ENCODE peak calls at places on chromosome 1, in four cellular contexts. Q is HCT116, D is H1, J is K562. Y is an unnamed sample.

GRCh38 chr1:159921700-159922498 is 3.4 kb downstream of the TAGLN2 start:
- DNase-seq in Q (no peak), D (no peak), J (peak), Y (no peak)

GRCh38 chr1:205074084-205074483 is 10.2 kb downstream of the TMEM81 start:
- DNase-seq in Q (no peak), D (no peak), J (no peak), Y (no peak)

GRCh38 chr1:28172690-28173150 is 3.8 kb downstream of the PTAFR start:
- DNase-seq in Q (no peak), D (no peak), J (peak), Y (peak)

GRCh38 chr1:215539803-215540575 is 27.1 kb upstream of the KCTD3 start:
- DNase-seq in Q (no peak), D (no peak), J (no peak), Y (no peak)

GRCh38 chr1:100943533-100943932 is 47.6 kb downstream of the SLC30A7 start:
- DNase-seq in Q (no peak), D (no peak), J (no peak), Y (no peak)

GRCh38 chr1:8962812-8963669 is 17.4 kb downstream of the CA6 start:
- DNase-seq in Q (peak), D (peak), J (peak), Y (no peak)

GRCh38 chr1:40958210-40958609 is 21.3 kb upstream of the CTPS1 start:
- DNase-seq in Q (no peak), D (no peak), J (no peak), Y (no peak)

GRCh38 chr1:220278991-220279390 is 6.7 kb upstream of the RAB3GAP2 start:
- DNase-seq in Q (no peak), D (no peak), J (no peak), Y (no peak)

GRCh38 chr1:87330201-87330953 is 1.7 kb downstream of the LMO4 start:
- DNase-seq in Q (no peak), D (peak), J (peak), Y (no peak)

GRCh38 chr1:156497743-156498446 is 2.7 kb downstream of the MEF2D start:
- DNase-seq in Q (no peak), D (no peak), J (peak), Y (no peak)

GRCh38 chr1:162248854-162249535 is 127.7 kb downstream of the SPATA46 start:
- DNase-seq in Q (no peak), D (peak), J (no peak), Y (no peak)

GRCh38 chr1:12587981-12588620 is 29.9 kb downstream of the DHRS3 start:
- DNase-seq in Q (no peak), D (no peak), J (no peak), Y (no peak)

GRCh38 chr1:222454782-222455181 is 93.1 kb downstream of the HHIPL2 start:
- DNase-seq in Q (no peak), D (no peak), J (no peak), Y (no peak)

GRCh38 chr1:54558434-54559030 is 10.5 kb downstream of the ACOT11 start:
- DNase-seq in Q (no peak), D (no peak), J (no peak), Y (no peak)

GRCh38 chr1:5253036-5253435 is 598.6 kb downstream of the AJAP1 start:
- DNase-seq in Q (no peak), D (no peak), J (no peak), Y (no peak)

GRCh38 chr1:153921803-153922075 is 1.0 kb downstream of the GATAD2B start:
- DNase-seq in Q (no peak), D (no peak), J (no peak), Y (no peak)

GRCh38 chr1:53075761-53076163 is 13.7 kb downstream of the PODN start:
- DNase-seq in Q (no peak), D (no peak), J (no peak), Y (no peak)

GRCh38 chr1:59074574-59074973 is 222.3 kb upstream of the FGGY start:
- DNase-seq in Q (no peak), D (no peak), J (no peak), Y (no peak)

GRCh38 chr1:184574588-184574987 is 180.1 kb downstream of the EDEM3 start:
- DNase-seq in Q (no peak), D (no peak), J (no peak), Y (no peak)

GRCh38 chr1:150484861-150485260 is 2.4 kb upstream of the TARS2 start:
- DNase-seq in Q (no peak), D (no peak), J (peak), Y (no peak)

GRCh38 chr1:101128211-101128727 is 102.7 kb upstream of the DPH5 start:
- DNase-seq in Q (no peak), D (no peak), J (peak), Y (peak)

GRCh38 chr1:42239041-42239440 is 74.5 kb upstream of the GUCA2A start:
- DNase-seq in Q (no peak), D (no peak), J (no peak), Y (no peak)

GRCh38 chr1:165403835-165404482 is 41.0 kb downstream of the RXRG start:
- DNase-seq in Q (peak), D (peak), J (peak), Y (no peak)

GRCh38 chr1:116426401-116426800 is 53.4 kb downstream of the ATP1A1 start:
- DNase-seq in Q (no peak), D (no peak), J (no peak), Y (no peak)

GRCh38 chr1:160206421-160207117 is 1.4 kb downstream of the PEA15 start:
- DNase-seq in Q (no peak), D (no peak), J (peak), Y (no peak)

GRCh38 chr1:96361961-96362360 is 359.6 kb upstream of the PTBP2 start:
- DNase-seq in Q (no peak), D (no peak), J (no peak), Y (no peak)

GRCh38 chr1:25478633-25479032 is 47.9 kb downstream of the MACO1 start:
- DNase-seq in Q (no peak), D (no peak), J (no peak), Y (no peak)

GRCh38 chr1:83994111-83994510 is 4.8 kb downstream of the TTLL7 start:
- DNase-seq in Q (no peak), D (no peak), J (no peak), Y (no peak)

GRCh38 chr1:197614916-197615692 is 160.2 kb downstream of the DENND1B start:
- DNase-seq in Q (peak), D (peak), J (peak), Y (peak)

GRCh38 chr1:95832370-95832769 is 598.4 kb downstream of the RWDD3 start:
- DNase-seq in Q (no peak), D (no peak), J (no peak), Y (no peak)

GRCh38 chr1:100924212-100924611 is 28.3 kb downstream of the SLC30A7 start:
- DNase-seq in Q (no peak), D (no peak), J (no peak), Y (no peak)

GRCh38 chr1:26784023-26784871 is 3.5 kb upstream of the PIGV start:
- DNase-seq in Q (no peak), D (no peak), J (peak), Y (no peak)

GRCh38 chr1:231076802-231077201 is 36.7 kb upstream of the FAM89A start:
- DNase-seq in Q (no peak), D (no peak), J (no peak), Y (no peak)

GRCh38 chr1:57019240-57019805 is 53.5 kb upstream of the C8B start:
- DNase-seq in Q (no peak), D (no peak), J (no peak), Y (no peak)

GRCh38 chr1:57026942-57027341 is 61.1 kb upstream of the C8B start:
- DNase-seq in Q (no peak), D (no peak), J (no peak), Y (no peak)

DNA sequence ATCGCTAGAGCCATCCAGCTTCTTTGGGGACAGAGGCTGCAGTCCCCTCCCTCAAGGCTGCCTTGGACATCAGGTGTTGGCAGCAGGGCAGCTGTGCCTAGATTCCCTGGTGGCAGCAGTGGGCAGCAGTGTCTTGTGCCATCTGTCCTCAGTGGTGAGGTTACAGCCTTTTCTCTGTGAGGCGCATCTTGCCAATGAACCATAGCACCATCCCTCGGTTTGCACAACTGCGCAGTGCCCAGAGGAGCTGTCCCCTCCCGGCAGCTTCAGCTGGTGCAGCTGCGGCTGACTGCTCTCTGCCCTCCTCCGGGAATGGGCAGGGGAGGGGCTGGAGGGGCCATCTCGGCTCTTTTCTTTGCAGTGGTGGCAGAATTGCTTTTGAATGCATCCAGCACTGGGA is 59.0 kb upstream of the C8B start:
- DNase-seq in Q (no peak), D (no peak), J (no peak), Y (no peak)
- TF ChIP-seq EGR1 in Q (no peak), D (no peak), J (no peak), Y (no peak)

DNA sequence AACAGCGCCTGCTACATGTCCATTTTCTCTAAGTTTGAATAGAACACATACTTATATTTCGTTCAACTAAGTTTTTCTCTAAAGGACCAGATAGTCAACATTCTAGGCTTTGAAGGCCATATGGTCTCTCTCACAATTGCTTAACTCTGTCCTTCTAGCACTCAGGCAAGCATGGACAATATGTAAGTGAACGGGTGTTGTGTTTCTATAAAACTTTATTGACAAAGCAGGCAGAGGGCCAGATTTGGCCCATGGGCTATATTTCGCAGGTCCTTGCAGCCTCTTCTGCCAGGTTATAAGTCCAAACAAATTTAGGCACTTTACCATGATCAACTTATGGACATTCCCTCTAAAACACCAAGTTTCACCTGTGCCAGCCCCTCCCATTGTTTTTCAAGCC is 21.1 kb downstream of the KLHDC7A start:
- DNase-seq in Q (no peak), D (no peak), J (no peak), Y (no peak)
- H2AFZ ChIP-seq in Q (no peak), D (no peak), J (no peak), Y (no peak)

GRCh38 chr1:241470361-241470760 is 49.2 kb downstream of the FH start:
- DNase-seq in Q (no peak), D (no peak), J (no peak), Y (no peak)
- TF ChIP-seq EGR1 in Q (no peak), D (no peak), J (no peak), Y (no peak)

GRCh38 chr1:2328676-2329455 is 62.5 kb downstream of the MORN1 start:
- DNase-seq in Q (no peak), D (no peak), J (no peak), Y (no peak)
- H2AFZ ChIP-seq in Q (no peak), D (no peak), J (no peak), Y (no peak)

DNA sequence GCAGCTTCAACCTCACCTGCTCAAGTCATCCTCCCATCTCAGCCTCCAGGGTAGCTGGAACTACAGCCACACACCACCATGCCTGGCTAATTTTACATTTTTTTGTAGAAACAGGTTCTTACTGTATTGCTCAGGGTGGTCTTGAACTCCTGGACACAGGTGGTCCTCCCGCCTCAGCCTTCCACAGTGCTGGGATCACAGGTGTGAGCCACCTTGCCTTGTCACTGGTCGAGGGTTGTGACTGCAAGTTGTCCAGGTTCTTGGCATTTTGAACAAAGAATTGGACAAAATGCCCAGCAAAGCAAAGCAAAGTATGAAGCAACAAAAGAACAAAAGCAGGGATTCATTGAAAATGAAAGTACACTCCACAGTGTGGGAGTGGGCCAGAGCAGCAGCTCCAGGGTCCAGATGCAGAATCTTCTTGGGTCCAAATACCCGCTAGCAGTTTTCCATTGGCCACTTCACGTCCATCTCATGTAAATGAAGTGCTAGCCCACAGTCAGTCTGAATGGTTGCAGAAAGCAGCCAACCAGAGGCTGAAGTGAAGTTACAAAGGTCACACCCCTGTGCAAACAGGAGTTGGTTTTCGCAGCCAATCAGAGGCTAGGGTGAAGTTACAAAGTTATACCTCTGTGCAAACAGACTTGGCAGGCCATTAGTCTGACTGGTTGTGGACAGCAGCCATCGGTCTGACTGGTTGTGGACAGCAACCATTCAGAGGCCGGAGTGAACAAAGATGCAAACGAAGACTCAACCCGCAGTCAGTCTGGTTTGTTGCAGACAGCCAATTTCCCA is 109.5 kb upstream of the KIF26B start:
- DNase-seq in Q (no peak), D (no peak), J (peak), Y (no peak)
- TF ChIP-seq EGR1 in Q (no peak), D (no peak), J (no peak), Y (no peak)

GRCh38 chr1:23722652-23723051 is 20.6 kb upstream of the ELOA start:
- DNase-seq in Q (no peak), D (no peak), J (no peak), Y (no peak)

GRCh38 chr1:23720256-23720995 is 22.8 kb upstream of the ELOA start:
- DNase-seq in Q (no peak), D (no peak), J (no peak), Y (peak)

GRCh38 chr1:23719162-23719820 is 24.0 kb upstream of the ELOA start:
- DNase-seq in Q (no peak), D (no peak), J (no peak), Y (no peak)

DNA sequence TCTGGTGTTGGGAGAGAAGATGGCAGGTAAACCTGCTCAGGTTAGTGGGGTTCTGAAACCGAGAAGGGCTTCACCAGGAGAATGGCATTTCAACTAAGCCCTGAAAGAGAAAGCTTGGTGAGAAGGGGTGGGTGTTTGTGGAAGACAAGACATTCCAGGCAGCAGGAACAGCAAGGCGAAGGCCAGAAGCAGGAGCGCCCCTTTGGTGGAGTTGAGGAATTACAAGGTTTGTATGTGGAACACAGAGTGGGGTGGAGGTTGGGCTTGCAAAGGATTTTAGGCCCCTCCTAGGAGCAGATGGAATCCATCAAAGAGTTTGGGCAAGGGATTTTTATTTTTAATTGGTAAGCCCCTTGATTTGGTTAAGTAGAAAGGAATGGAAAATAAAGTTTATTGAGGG is 24.8 kb upstream of the ELOA start:
- DNase-seq in Q (peak), D (peak), J (peak), Y (no peak)
- H2AFZ ChIP-seq in Q (no peak), D (no peak), J (no peak), Y (no peak)

GRCh38 chr1:244854865-244855578 is 9.3 kb downstream of the HNRNPU start:
- DNase-seq in Q (no peak), D (no peak), J (no peak), Y (no peak)

GRCh38 chr1:244850896-244851295 is 13.4 kb downstream of the HNRNPU start:
- DNase-seq in Q (no peak), D (no peak), J (no peak), Y (no peak)

GRCh38 chr1:244854175-244854574 is 10.2 kb downstream of the HNRNPU start:
- DNase-seq in Q (no peak), D (no peak), J (no peak), Y (no peak)

GRCh38 chr1:244851546-244852231 is 12.7 kb downstream of the HNRNPU start:
- DNase-seq in Q (no peak), D (no peak), J (no peak), Y (no peak)

GRCh38 chr1:244852694-244853093 is 11.6 kb downstream of the HNRNPU start:
- DNase-seq in Q (no peak), D (no peak), J (no peak), Y (no peak)
- TF ChIP-seq EGR1 in Q (no peak), D (no peak), J (no peak), Y (no peak)

GRCh38 chr1:33388989-33389771 is 41.7 kb downstream of the PHC2 start:
- DNase-seq in Q (no peak), D (no peak), J (no peak), Y (no peak)
- H2AFZ ChIP-seq in Q (no peak), D (no peak), J (no peak), Y (no peak)

GRCh38 chr1:82813351-82813750 is 1012.6 kb downstream of the ADGRL2 start:
- DNase-seq in Q (no peak), D (no peak), J (no peak), Y (no peak)
- TF ChIP-seq EGR1 in Q (no peak), D (no peak), J (no peak), Y (no peak)

Y was measured in GM12878.